ENCODE peak calls at places on chromosomes 16 and 17, in four cellular contexts. H is activated CD4-positive, alpha-beta T cell treated with anti-CD3 and anti-CD28 coated beads for 1 hour; Z is tibial nerve; E is RWPE1. X is an unnamed sample.

GRCh38 chr16:72455743-72456659 is 284.0 kb upstream of the PMFBP1 start:
- DNase-seq in H (no peak), Z (no peak), E (no peak), X (peak; percentile 15)

GRCh38 chr16:54169112-54169511 is 117.5 kb downstream of the IRX3 start:
- DNase-seq in Z (no peak), E (no peak), H (no peak), X (no peak)

GRCh38 chr17:3656755-3657587 is 11.4 kb downstream of the TAX1BP3 start:
- DNase-seq in H (no peak), E (no peak), Z (no peak), X (no peak)

GRCh38 chr17:75036643-75037268 is 10.0 kb downstream of the ATP5PD start:
- DNase-seq in H (peak; percentile 82), Z (peak; percentile 79), E (peak; percentile 64), X (peak; percentile 49)

GRCh38 chr17:2215616-2216364 is 87.8 kb downstream of the SMG6 start:
- DNase-seq in Z (peak; percentile 47), H (peak; percentile 48), E (no peak), X (no peak)

GRCh38 chr17:73309727-73310555 is 1.9 kb downstream of the CDC42EP4 start:
- DNase-seq in E (no peak), H (no peak), Z (no peak), X (peak; percentile 92)

GRCh38 chr16:30678586-30678970 is 20.3 kb downstream of the FBRS start:
- DNase-seq in Z (no peak), E (no peak), H (no peak), X (no peak)

GRCh38 chr17:81966343-81967243 is 5.6 kb upstream of the NOTUM start:
- DNase-seq in H (no peak), Z (no peak), E (no peak), X (peak; percentile 28)

GRCh38 chr17:3695129-3695722 is 729 bp downstream of the P2RX5 start:
- DNase-seq in E (no peak), H (no peak), Z (no peak), X (no peak)

GRCh38 chr17:1229354-1229890 is 40.8 kb upstream of the BHLHA9 start:
- DNase-seq in H (no peak), Z (peak; percentile 47), E (no peak), X (peak; percentile 65)

GRCh38 chr16:72935896-72936295 is 112.0 kb downstream of the ZFHX3 start:
- DNase-seq in H (no peak), Z (peak; percentile 48), E (no peak), X (peak; percentile 59)

GRCh38 chr16:20409398-20410152 is at the start of gene ACSM5:
- DNase-seq in Z (peak; percentile 49), H (no peak), E (no peak), X (peak; percentile 68)

GRCh38 chr16:19578378-19578851 is 22.9 kb downstream of the VPS35L start:
- DNase-seq in E (no peak), H (no peak), Z (no peak), X (no peak)

GRCh38 chr17:64328875-64329405 is 61.7 kb downstream of the PECAM1 start:
- DNase-seq in Z (no peak), E (no peak), H (no peak), X (no peak)

GRCh38 chr17:75301031-75301430 is 11.8 kb upstream of the SLC25A19 start:
- DNase-seq in Z (no peak), E (no peak), H (no peak), X (no peak)

GRCh38 chr17:17950806-17951205 is 21.4 kb downstream of the TOM1L2 start:
- DNase-seq in E (no peak), H (no peak), Z (no peak), X (no peak)

GRCh38 chr16:90026135-90026534 is 6.9 kb upstream of the DBNDD1 start:
- DNase-seq in H (no peak), E (no peak), Z (no peak), X (no peak)

GRCh38 chr17:50943575-50943933 is 77.4 kb upstream of the TOB1 start:
- DNase-seq in H (no peak), E (no peak), Z (peak; percentile 12), X (peak; percentile 57)

GRCh38 chr16:85536411-85537330 is 76.5 kb upstream of the GSE1 start:
- DNase-seq in Z (no peak), E (no peak), H (no peak), X (no peak)

GRCh38 chr17:81906476-81907218 is 4.6 kb downstream of the PCYT2 start:
- DNase-seq in Z (no peak), E (no peak), H (no peak), X (no peak)

GRCh38 chr16:75745242-75745641 is 19.0 kb upstream of the CPHXL start:
- DNase-seq in E (no peak), Z (no peak), H (no peak), X (no peak)

GRCh38 chr17:289409-289808 is 63.2 kb downstream of the RPH3AL start:
- DNase-seq in Z (peak; percentile 4), H (no peak), E (no peak), X (peak; percentile 10)

GRCh38 chr16:70693231-70693671 is 7.4 kb upstream of the MTSS2 start:
- DNase-seq in E (no peak), H (no peak), Z (no peak), X (no peak)

GRCh38 chr16:12141073-12141472 is 164.5 kb downstream of the SNX29 start:
- DNase-seq in E (no peak), H (no peak), Z (no peak), X (no peak)

GRCh38 chr17:47785538-47786123 is 36.0 kb downstream of the OSBPL7 start:
- DNase-seq in E (no peak), H (no peak), Z (no peak), X (no peak)

GRCh38 chr17:4947411-4948165 is 742 bp downstream of the PFN1 start:
- DNase-seq in E (peak; percentile 33), Z (peak; percentile 32), H (peak; percentile 54), X (peak; percentile 54)

GRCh38 chr17:79160980-79161621 is 86.5 kb downstream of the ENGASE start:
- DNase-seq in E (no peak), Z (no peak), H (no peak), X (no peak)

GRCh38 chr16:29694384-29695195 is 15.6 kb downstream of the QPRT start:
- DNase-seq in H (no peak), Z (no peak), E (no peak), X (no peak)

GRCh38 chr17:59503489-59503888 is 61.9 kb upstream of the DHX40 start:
- DNase-seq in E (no peak), H (no peak), Z (no peak), X (no peak)

GRCh38 chr17:61410100-61410551 is 10.5 kb downstream of the TBX2 start:
- DNase-seq in Z (no peak), H (peak; percentile 6), E (no peak), X (peak; percentile 14)

GRCh38 chr17:82056729-82057621 is 5.3 kb downstream of the GPS1 start:
- DNase-seq in E (no peak), H (no peak), Z (no peak), X (no peak)

GRCh38 chr17:43917348-43918025 is 10.2 kb upstream of the MPP2 start:
- DNase-seq in E (no peak), H (peak; percentile 34), Z (no peak), X (no peak)